ENCODE peak calls at places on chromosomes 1 and 21, in ten cellular contexts. One of them, this sample, is unnamed.

GRCh38 chr21:46555225-46555617 is 49.7 kb downstream of the S100B start:
- DNase-seq in C1 segment of cervical spinal cord: no peak
- DNase-seq in ACHN: no peak
- DNase-seq in tibial artery: no peak
- DNase-seq in cardiac fibroblast: no peak
- DNase-seq in activated CD8-positive, alpha-beta memory T cell treated with anti-CD3 and anti-CD28 coated beads, Interleukin-2, amount 50 U/mL, for 4 hours: no peak
- DNase-seq in NCI-H774: no peak
- DNase-seq in stimulated activated CD8-positive, alpha-beta memory T cell treated with anti-CD3 and anti-CD28 coated beads, Interleukin-4, amount 100 ng/mL, for 1 hour: no peak
- DNase-seq in lower leg skin: no peak
- DNase-seq in activated T-cell treated with anti-CD3 and anti-CD28 coated beads, Interleukin-2, amount 50 U/mL, for 72 hours: no peak
- DNase-seq in this sample: no peak

GRCh38 chr1:64956733-64957441 is 9.5 kb downstream of the JAK1 start:
- DNase-seq in C1 segment of cervical spinal cord: no peak
- DNase-seq in ACHN: no peak
- DNase-seq in tibial artery: no peak
- DNase-seq in cardiac fibroblast: no peak
- DNase-seq in activated CD8-positive, alpha-beta memory T cell treated with anti-CD3 and anti-CD28 coated beads, Interleukin-2, amount 50 U/mL, for 4 hours: no peak
- DNase-seq in NCI-H774: no peak
- DNase-seq in stimulated activated CD8-positive, alpha-beta memory T cell treated with anti-CD3 and anti-CD28 coated beads, Interleukin-4, amount 100 ng/mL, for 1 hour: no peak
- DNase-seq in lower leg skin: no peak
- DNase-seq in activated T-cell treated with anti-CD3 and anti-CD28 coated beads, Interleukin-2, amount 50 U/mL, for 72 hours: peak; percentile 64
- DNase-seq in this sample: no peak

GRCh38 chr1:153001382-153001781 is at the start of gene SPRR3:
- DNase-seq in C1 segment of cervical spinal cord: no peak
- DNase-seq in ACHN: no peak
- DNase-seq in tibial artery: no peak
- DNase-seq in cardiac fibroblast: no peak
- DNase-seq in activated CD8-positive, alpha-beta memory T cell treated with anti-CD3 and anti-CD28 coated beads, Interleukin-2, amount 50 U/mL, for 4 hours: no peak
- DNase-seq in NCI-H774: no peak
- DNase-seq in stimulated activated CD8-positive, alpha-beta memory T cell treated with anti-CD3 and anti-CD28 coated beads, Interleukin-4, amount 100 ng/mL, for 1 hour: no peak
- DNase-seq in lower leg skin: no peak
- DNase-seq in activated T-cell treated with anti-CD3 and anti-CD28 coated beads, Interleukin-2, amount 50 U/mL, for 72 hours: no peak
- DNase-seq in this sample: no peak

GRCh38 chr1:218259800-218260199 is 25.3 kb upstream of the RRP15 start:
- DNase-seq in C1 segment of cervical spinal cord: no peak
- DNase-seq in ACHN: peak; percentile 48
- DNase-seq in tibial artery: no peak
- DNase-seq in cardiac fibroblast: no peak
- DNase-seq in activated CD8-positive, alpha-beta memory T cell treated with anti-CD3 and anti-CD28 coated beads, Interleukin-2, amount 50 U/mL, for 4 hours: no peak
- DNase-seq in NCI-H774: no peak
- DNase-seq in stimulated activated CD8-positive, alpha-beta memory T cell treated with anti-CD3 and anti-CD28 coated beads, Interleukin-4, amount 100 ng/mL, for 1 hour: no peak
- DNase-seq in lower leg skin: no peak
- DNase-seq in activated T-cell treated with anti-CD3 and anti-CD28 coated beads, Interleukin-2, amount 50 U/mL, for 72 hours: no peak
- DNase-seq in this sample: no peak

GRCh38 chr1:31771891-31772668 is 7.9 kb upstream of the ADGRB2 start:
- DNase-seq in C1 segment of cervical spinal cord: no peak
- DNase-seq in ACHN: no peak
- DNase-seq in tibial artery: no peak
- DNase-seq in cardiac fibroblast: no peak
- DNase-seq in activated CD8-positive, alpha-beta memory T cell treated with anti-CD3 and anti-CD28 coated beads, Interleukin-2, amount 50 U/mL, for 4 hours: peak; percentile 61
- DNase-seq in NCI-H774: no peak
- DNase-seq in stimulated activated CD8-positive, alpha-beta memory T cell treated with anti-CD3 and anti-CD28 coated beads, Interleukin-4, amount 100 ng/mL, for 1 hour: no peak
- DNase-seq in lower leg skin: no peak
- DNase-seq in activated T-cell treated with anti-CD3 and anti-CD28 coated beads, Interleukin-2, amount 50 U/mL, for 72 hours: peak; percentile 52
- DNase-seq in this sample: no peak

GRCh38 chr1:205325334-205325884 is 3.9 kb upstream of the NUAK2 start:
- DNase-seq in C1 segment of cervical spinal cord: peak; percentile 26
- DNase-seq in ACHN: peak; percentile 75
- DNase-seq in tibial artery: peak; percentile 76
- DNase-seq in cardiac fibroblast: peak; percentile 87
- DNase-seq in activated CD8-positive, alpha-beta memory T cell treated with anti-CD3 and anti-CD28 coated beads, Interleukin-2, amount 50 U/mL, for 4 hours: peak; percentile 50
- DNase-seq in NCI-H774: peak; percentile 51
- DNase-seq in stimulated activated CD8-positive, alpha-beta memory T cell treated with anti-CD3 and anti-CD28 coated beads, Interleukin-4, amount 100 ng/mL, for 1 hour: no peak
- DNase-seq in lower leg skin: peak; percentile 71
- DNase-seq in activated T-cell treated with anti-CD3 and anti-CD28 coated beads, Interleukin-2, amount 50 U/mL, for 72 hours: peak; percentile 62
- DNase-seq in this sample: no peak

GRCh38 chr1:224784606-224785328 is 144.7 kb upstream of the DNAH14 start:
- DNase-seq in C1 segment of cervical spinal cord: no peak
- DNase-seq in ACHN: no peak
- DNase-seq in tibial artery: no peak
- DNase-seq in cardiac fibroblast: no peak
- DNase-seq in activated CD8-positive, alpha-beta memory T cell treated with anti-CD3 and anti-CD28 coated beads, Interleukin-2, amount 50 U/mL, for 4 hours: no peak
- DNase-seq in NCI-H774: no peak
- DNase-seq in stimulated activated CD8-positive, alpha-beta memory T cell treated with anti-CD3 and anti-CD28 coated beads, Interleukin-4, amount 100 ng/mL, for 1 hour: no peak
- DNase-seq in lower leg skin: no peak
- DNase-seq in activated T-cell treated with anti-CD3 and anti-CD28 coated beads, Interleukin-2, amount 50 U/mL, for 72 hours: no peak
- DNase-seq in this sample: no peak

GRCh38 chr1:208101661-208102431 is 142.3 kb downstream of the PLXNA2 start:
- DNase-seq in C1 segment of cervical spinal cord: no peak
- DNase-seq in ACHN: no peak
- DNase-seq in tibial artery: no peak
- DNase-seq in cardiac fibroblast: peak; percentile 89
- DNase-seq in activated CD8-positive, alpha-beta memory T cell treated with anti-CD3 and anti-CD28 coated beads, Interleukin-2, amount 50 U/mL, for 4 hours: no peak
- DNase-seq in NCI-H774: peak; percentile 84
- DNase-seq in stimulated activated CD8-positive, alpha-beta memory T cell treated with anti-CD3 and anti-CD28 coated beads, Interleukin-4, amount 100 ng/mL, for 1 hour: no peak
- DNase-seq in lower leg skin: no peak
- DNase-seq in activated T-cell treated with anti-CD3 and anti-CD28 coated beads, Interleukin-2, amount 50 U/mL, for 72 hours: no peak
- DNase-seq in this sample: no peak

GRCh38 chr1:156853761-156854160 is 5.2 kb downstream of the INSRR start:
- DNase-seq in C1 segment of cervical spinal cord: no peak
- DNase-seq in ACHN: no peak
- DNase-seq in tibial artery: no peak
- DNase-seq in cardiac fibroblast: no peak
- DNase-seq in activated CD8-positive, alpha-beta memory T cell treated with anti-CD3 and anti-CD28 coated beads, Interleukin-2, amount 50 U/mL, for 4 hours: no peak
- DNase-seq in NCI-H774: no peak
- DNase-seq in stimulated activated CD8-positive, alpha-beta memory T cell treated with anti-CD3 and anti-CD28 coated beads, Interleukin-4, amount 100 ng/mL, for 1 hour: no peak
- DNase-seq in lower leg skin: no peak
- DNase-seq in activated T-cell treated with anti-CD3 and anti-CD28 coated beads, Interleukin-2, amount 50 U/mL, for 72 hours: no peak
- DNase-seq in this sample: no peak

GRCh38 chr1:151611288-151611790 is 511 bp upstream of the SNX27 start:
- DNase-seq in C1 segment of cervical spinal cord: peak; percentile 23
- DNase-seq in ACHN: no peak
- DNase-seq in tibial artery: no peak
- DNase-seq in cardiac fibroblast: peak; percentile 87
- DNase-seq in activated CD8-positive, alpha-beta memory T cell treated with anti-CD3 and anti-CD28 coated beads, Interleukin-2, amount 50 U/mL, for 4 hours: no peak
- DNase-seq in NCI-H774: no peak
- DNase-seq in stimulated activated CD8-positive, alpha-beta memory T cell treated with anti-CD3 and anti-CD28 coated beads, Interleukin-4, amount 100 ng/mL, for 1 hour: no peak
- DNase-seq in lower leg skin: peak; percentile 78
- DNase-seq in activated T-cell treated with anti-CD3 and anti-CD28 coated beads, Interleukin-2, amount 50 U/mL, for 72 hours: no peak
- DNase-seq in this sample: no peak

This sample was measured in breast epithelium.